ENCODE peak calls at places on chromosomes 6 and 20, in four cellular contexts. E, B, C and F are unnamed samples.

GRCh38 chr6:142945446-142946180 is 637 bp upstream of the HIVEP2 start:
- DNase-seq in E (peak; percentile 67), C (no peak), B (peak; percentile 58), F (peak; percentile 23)

GRCh38 chr20:23361108-23361650 is 803 bp upstream of the GZF1 start:
- DNase-seq in E (no peak), B (no peak), C (no peak), F (no peak)

GRCh38 chr6:130470777-130471176 is 105.0 kb downstream of the TMEM200A start:
- DNase-seq in C (no peak), B (no peak), E (no peak), F (no peak)

GRCh38 chr6:151143806-151144205 is 96.0 kb upstream of the AKAP12 start:
- DNase-seq in B (no peak), C (no peak), E (no peak), F (no peak)

GRCh38 chr20:50837532-50838321 is 42.9 kb downstream of the BCAS4 start:
- DNase-seq in B (no peak), E (no peak), C (no peak), F (no peak)

GRCh38 chr6:157119502-157120027 is 203.8 kb downstream of the TMEM242 start:
- DNase-seq in C (no peak), B (no peak), E (no peak), F (no peak)

GRCh38 chr6:157621401-157621800 is 201.6 kb upstream of the SNX9 start:
- DNase-seq in E (no peak), C (no peak), B (no peak), F (no peak)

GRCh38 chr6:110658621-110659211 is 156.6 kb downstream of the CDK19 start:
- DNase-seq in C (no peak), E (no peak), B (no peak), F (no peak)